ENCODE peak calls at places on chromosomes 12 and 14, in four cellular contexts. R, H, M and N are unnamed samples.
A peak's percentile ranks its signal among the peaks of the same experiment; 100 is the strongest.

GRCh38 chr12:116333402-116333801 is 55.9 kb upstream of the MED13L start:
- DNase-seq in R (no peak), H (no peak), M (no peak), N (no peak)

GRCh38 chr12:57456145-57456700 is 1.1 kb downstream of the INHBE start:
- DNase-seq in R (no peak), H (peak; percentile 67), M (peak; percentile 58), N (no peak)

GRCh38 chr12:68871899-68872298 is 61.1 kb downstream of the CPM start:
- DNase-seq in R (no peak), M (no peak), H (no peak), N (no peak)

GRCh38 chr12:120006248-120006975 is 17.4 kb downstream of the BICDL1 start:
- DNase-seq in H (no peak), R (no peak), M (no peak), N (no peak)

GRCh38 chr14:21068521-21069387 is 1.4 kb upstream of the ARHGEF40 start:
- DNase-seq in M (peak; percentile 70), R (no peak), H (peak; percentile 68), N (no peak)

GRCh38 chr12:116392061-116392460 is 114.6 kb upstream of the MED13L start:
- DNase-seq in R (no peak), H (no peak), M (no peak), N (no peak)

GRCh38 chr12:114686421-114687268 is 2.7 kb upstream of the TBX3 start:
- DNase-seq in M (no peak), H (no peak), R (no peak), N (no peak)

GRCh38 chr12:121279507-121279915 is 17.0 kb downstream of the CAMKK2 start:
- DNase-seq in H (peak; percentile 44), R (no peak), M (no peak), N (no peak)

GRCh38 chr12:51391047-51391837 is at the start of gene GALNT6:
- DNase-seq in M (peak; percentile 29), H (peak; percentile 80), R (peak; percentile 65), N (peak; percentile 58)

GRCh38 chr14:46368275-46368674 is 283.3 kb downstream of the RPL10L start:
- DNase-seq in R (no peak), H (peak; percentile 22), M (no peak), N (no peak)

GRCh38 chr12:22631863-22632463 is 7.0 kb downstream of the ETNK1 start:
- DNase-seq in M (no peak), H (no peak), R (no peak), N (no peak)

GRCh38 chr12:82329508-82329907 is 28.7 kb downstream of the CCDC59 start:
- DNase-seq in H (no peak), R (no peak), M (no peak), N (no peak)

GRCh38 chr14:35292770-35293561 is 784 bp downstream of the PSMA6 start:
- DNase-seq in R (no peak), H (no peak), M (no peak), N (no peak)

GRCh38 chr12:107731376-107731775 is 29.6 kb downstream of the PRDM4 start:
- DNase-seq in R (no peak), M (no peak), H (no peak), N (no peak)

GRCh38 chr12:16198884-16199283 is 78.6 kb downstream of the SLC15A5 start:
- DNase-seq in H (no peak), M (peak; percentile 14), R (no peak), N (no peak)

GRCh38 chr12:91344408-91344807 is 161.8 kb upstream of the DCN start:
- DNase-seq in R (no peak), M (no peak), H (no peak), N (no peak)

GRCh38 chr14:68199465-68200145 is 380.0 kb downstream of the RAD51B start:
- DNase-seq in M (no peak), H (peak; percentile 59), R (no peak), N (no peak)

GRCh38 chr12:6837370-6838060 is 3.2 kb upstream of the GNB3 start:
- DNase-seq in H (no peak), M (no peak), R (no peak), N (no peak)

GRCh38 chr12:14373202-14373601 is 7.7 kb downstream of the ATF7IP start:
- DNase-seq in R (no peak), M (no peak), H (no peak), N (no peak)

GRCh38 chr14:35285168-35285990 is 6.8 kb upstream of the PSMA6 start:
- DNase-seq in H (no peak), R (no peak), M (no peak), N (no peak)

GRCh38 chr14:23695220-23695999 is 59.2 kb downstream of the DHRS2 start:
- DNase-seq in R (no peak), M (peak; percentile 40), H (peak; percentile 34), N (no peak)

GRCh38 chr12:9773216-9773877 is 12.6 kb upstream of the CD69 start:
- DNase-seq in M (no peak), H (no peak), R (no peak), N (no peak)

GRCh38 chr12:65619018-65619417 is 205.3 kb upstream of the HMGA2 start:
- DNase-seq in R (no peak), H (no peak), M (no peak), N (no peak)

GRCh38 chr14:22497144-22497423 is 91.9 kb downstream of the DAD1 start:
- DNase-seq in R (no peak), M (no peak), H (no peak), N (no peak)

GRCh38 chr12:32052300-32052691 is 54.4 kb upstream of the BICD1 start:
- DNase-seq in R (no peak), H (no peak), M (no peak), N (no peak)

GRCh38 chr12:95303476-95303875 is 85.9 kb downstream of the VEZT start:
- DNase-seq in R (no peak), H (no peak), M (no peak), N (no peak)

GRCh38 chr14:32841698-32842097 is 97.0 kb upstream of the NPAS3 start:
- DNase-seq in M (no peak), R (no peak), H (no peak), N (no peak)

GRCh38 chr12:54395545-54395944 is 11.0 kb upstream of the ZNF385A start:
- DNase-seq in M (no peak), H (no peak), R (no peak), N (no peak)

GRCh38 chr12:131950182-131950913 is 606 bp downstream of the EP400 start:
- DNase-seq in H (no peak), M (peak; percentile 65), R (no peak), N (no peak)